ENCODE peak calls at places on chromosomes 5 and 9, in eight cellular contexts. One of them, this sample, is unnamed.
A peak's percentile ranks its signal among the peaks of the same experiment; 100 is the strongest.

GRCh38 chr9:107784235-107784958 is 294.8 kb upstream of the KLF4 start:
- DNase-seq in retinal pigment epithelial cell: no peak
- DNase-seq in endothelial cell: peak; percentile 24
- DNase-seq in AG09309: peak; percentile 64
- DNase-seq in astrocyte of the spinal cord: peak; percentile 17
- DNase-seq in epithelial cell of esophagus: peak; percentile 17
- DNase-seq in AG04450: peak; percentile 53
- DNase-seq in fibroblast of pulmonary artery: peak; percentile 91
- DNase-seq in this sample: no peak

GRCh38 chr5:140005145-140005591 is 37.9 kb downstream of the NRG2 start:
- DNase-seq in astrocyte of the spinal cord: no peak
- DNase-seq in retinal pigment epithelial cell: no peak
- DNase-seq in epithelial cell of esophagus: no peak
- DNase-seq in endothelial cell: no peak
- DNase-seq in fibroblast of pulmonary artery: no peak
- DNase-seq in AG04450: no peak
- DNase-seq in AG09309: no peak
- DNase-seq in this sample: no peak

GRCh38 chr9:129318121-129319075 is 140.3 kb upstream of the IER5L start:
- DNase-seq in AG04450: no peak
- DNase-seq in retinal pigment epithelial cell: no peak
- DNase-seq in epithelial cell of esophagus: no peak
- DNase-seq in fibroblast of pulmonary artery: no peak
- DNase-seq in AG09309: no peak
- DNase-seq in endothelial cell: no peak
- DNase-seq in astrocyte of the spinal cord: no peak
- DNase-seq in this sample: no peak

GRCh38 chr9:121972501-121972981 is 120.6 kb downstream of the TTLL11 start:
- DNase-seq in astrocyte of the spinal cord: peak; percentile 85
- DNase-seq in retinal pigment epithelial cell: peak; percentile 56
- DNase-seq in epithelial cell of esophagus: peak; percentile 98
- DNase-seq in fibroblast of pulmonary artery: peak; percentile 51
- DNase-seq in endothelial cell: no peak
- DNase-seq in AG04450: no peak
- DNase-seq in AG09309: peak; percentile 34
- DNase-seq in this sample: peak; percentile 72

GRCh38 chr5:141135718-141136266 is 786 bp downstream of the PCDHB5 start:
- DNase-seq in astrocyte of the spinal cord: no peak
- DNase-seq in AG04450: no peak
- DNase-seq in endothelial cell: no peak
- DNase-seq in epithelial cell of esophagus: no peak
- DNase-seq in fibroblast of pulmonary artery: no peak
- DNase-seq in retinal pigment epithelial cell: no peak
- DNase-seq in AG09309: no peak
- DNase-seq in this sample: no peak

GRCh38 chr9:117757566-117757965 is 53.4 kb downstream of the TLR4 start:
- DNase-seq in endothelial cell: no peak
- DNase-seq in AG04450: no peak
- DNase-seq in astrocyte of the spinal cord: no peak
- DNase-seq in epithelial cell of esophagus: no peak
- DNase-seq in fibroblast of pulmonary artery: no peak
- DNase-seq in AG09309: no peak
- DNase-seq in retinal pigment epithelial cell: no peak
- DNase-seq in this sample: no peak

GRCh38 chr9:91056917-91057316 is 255.3 kb downstream of the SYK start:
- DNase-seq in astrocyte of the spinal cord: peak; percentile 33
- DNase-seq in AG04450: no peak
- DNase-seq in endothelial cell: no peak
- DNase-seq in retinal pigment epithelial cell: no peak
- DNase-seq in fibroblast of pulmonary artery: peak; percentile 63
- DNase-seq in AG09309: no peak
- DNase-seq in epithelial cell of esophagus: peak; percentile 36
- DNase-seq in this sample: no peak

GRCh38 chr9:107975426-107976010 is 485.9 kb upstream of the KLF4 start:
- DNase-seq in fibroblast of pulmonary artery: peak; percentile 35
- DNase-seq in AG09309: no peak
- DNase-seq in retinal pigment epithelial cell: no peak
- DNase-seq in endothelial cell: no peak
- DNase-seq in astrocyte of the spinal cord: no peak
- DNase-seq in epithelial cell of esophagus: no peak
- DNase-seq in AG04450: no peak
- DNase-seq in this sample: no peak

GRCh38 chr5:129899454-129899853 is 4.8 kb upstream of the CHSY3 start:
- DNase-seq in AG04450: no peak
- DNase-seq in endothelial cell: no peak
- DNase-seq in retinal pigment epithelial cell: no peak
- DNase-seq in astrocyte of the spinal cord: peak; percentile 54
- DNase-seq in epithelial cell of esophagus: peak; percentile 39
- DNase-seq in fibroblast of pulmonary artery: peak; percentile 66
- DNase-seq in AG09309: no peak
- DNase-seq in this sample: no peak

GRCh38 chr9:8431505-8431904 is 631.9 kb upstream of the DMAC1 start:
- DNase-seq in endothelial cell: no peak
- DNase-seq in epithelial cell of esophagus: no peak
- DNase-seq in retinal pigment epithelial cell: no peak
- DNase-seq in fibroblast of pulmonary artery: no peak
- DNase-seq in AG09309: no peak
- DNase-seq in astrocyte of the spinal cord: no peak
- DNase-seq in AG04450: no peak
- DNase-seq in this sample: no peak

GRCh38 chr9:70093095-70093494 is 49.4 kb downstream of the MAMDC2 start:
- DNase-seq in fibroblast of pulmonary artery: no peak
- DNase-seq in retinal pigment epithelial cell: no peak
- DNase-seq in astrocyte of the spinal cord: no peak
- DNase-seq in endothelial cell: no peak
- DNase-seq in AG09309: no peak
- DNase-seq in epithelial cell of esophagus: no peak
- DNase-seq in AG04450: no peak
- DNase-seq in this sample: no peak

GRCh38 chr5:89595065-89595464 is 712.1 kb upstream of the MEF2C start:
- DNase-seq in epithelial cell of esophagus: no peak
- DNase-seq in fibroblast of pulmonary artery: no peak
- DNase-seq in astrocyte of the spinal cord: peak; percentile 80
- DNase-seq in AG09309: no peak
- DNase-seq in endothelial cell: no peak
- DNase-seq in retinal pigment epithelial cell: no peak
- DNase-seq in AG04450: no peak
- DNase-seq in this sample: no peak

GRCh38 chr9:136665111-136665703 is 2.5 kb downstream of the EGFL7 start:
- DNase-seq in fibroblast of pulmonary artery: no peak
- DNase-seq in epithelial cell of esophagus: no peak
- DNase-seq in retinal pigment epithelial cell: no peak
- DNase-seq in AG04450: no peak
- DNase-seq in AG09309: no peak
- DNase-seq in endothelial cell: no peak
- DNase-seq in astrocyte of the spinal cord: no peak
- DNase-seq in this sample: no peak

GRCh38 chr5:178067705-178068104 is 45.6 kb upstream of the N4BP3 start:
- DNase-seq in fibroblast of pulmonary artery: no peak
- DNase-seq in AG04450: no peak
- DNase-seq in endothelial cell: no peak
- DNase-seq in AG09309: no peak
- DNase-seq in astrocyte of the spinal cord: no peak
- DNase-seq in epithelial cell of esophagus: no peak
- DNase-seq in retinal pigment epithelial cell: no peak
- DNase-seq in this sample: no peak

GRCh38 chr5:178071108-178071507 is 42.2 kb upstream of the N4BP3 start:
- DNase-seq in epithelial cell of esophagus: no peak
- DNase-seq in AG04450: no peak
- DNase-seq in astrocyte of the spinal cord: no peak
- DNase-seq in AG09309: no peak
- DNase-seq in fibroblast of pulmonary artery: no peak
- DNase-seq in endothelial cell: no peak
- DNase-seq in retinal pigment epithelial cell: no peak
- DNase-seq in this sample: no peak

GRCh38 chr5:178072749-178073148 is 40.6 kb upstream of the N4BP3 start:
- DNase-seq in AG09309: no peak
- DNase-seq in endothelial cell: no peak
- DNase-seq in fibroblast of pulmonary artery: no peak
- DNase-seq in retinal pigment epithelial cell: no peak
- DNase-seq in AG04450: no peak
- DNase-seq in epithelial cell of esophagus: no peak
- DNase-seq in astrocyte of the spinal cord: no peak
- DNase-seq in this sample: no peak

GRCh38 chr5:178068293-178068692 is 45.0 kb upstream of the N4BP3 start:
- DNase-seq in endothelial cell: no peak
- DNase-seq in fibroblast of pulmonary artery: no peak
- DNase-seq in AG09309: no peak
- DNase-seq in AG04450: no peak
- DNase-seq in epithelial cell of esophagus: no peak
- DNase-seq in retinal pigment epithelial cell: no peak
- DNase-seq in astrocyte of the spinal cord: no peak
- DNase-seq in this sample: no peak

GRCh38 chr5:178069909-178070308 is 43.4 kb upstream of the N4BP3 start:
- DNase-seq in AG04450: no peak
- DNase-seq in fibroblast of pulmonary artery: peak; percentile 33
- DNase-seq in AG09309: no peak
- DNase-seq in endothelial cell: peak; percentile 71
- DNase-seq in retinal pigment epithelial cell: no peak
- DNase-seq in epithelial cell of esophagus: peak; percentile 66
- DNase-seq in astrocyte of the spinal cord: no peak
- DNase-seq in this sample: no peak
- TF ChIP-seq CTCF in AG04450: peak; percentile 49
- TF ChIP-seq CTCF in fibroblast of pulmonary artery: peak; percentile 43
- TF ChIP-seq CTCF in AG09309: peak; percentile 67
- TF ChIP-seq CTCF in endothelial cell: no peak
- TF ChIP-seq CTCF in retinal pigment epithelial cell: peak; percentile 29
- TF ChIP-seq CTCF in epithelial cell of esophagus: peak; percentile 62
- TF ChIP-seq CTCF in astrocyte of the spinal cord: peak; percentile 28
- TF ChIP-seq CTCF in this sample: no peak

GRCh38 chr5:83711982-83712601 is 8.6 kb downstream of the HAPLN1 start:
- DNase-seq in retinal pigment epithelial cell: no peak
- DNase-seq in fibroblast of pulmonary artery: peak; percentile 66
- DNase-seq in epithelial cell of esophagus: peak; percentile 47
- DNase-seq in astrocyte of the spinal cord: peak; percentile 54
- DNase-seq in endothelial cell: peak; percentile 60
- DNase-seq in AG04450: no peak
- DNase-seq in AG09309: no peak
- DNase-seq in this sample: no peak
- TF ChIP-seq CTCF in retinal pigment epithelial cell: peak; percentile 67
- TF ChIP-seq CTCF in fibroblast of pulmonary artery: peak; percentile 71
- TF ChIP-seq CTCF in epithelial cell of esophagus: peak; percentile 71
- TF ChIP-seq CTCF in astrocyte of the spinal cord: peak; percentile 65
- TF ChIP-seq CTCF in endothelial cell: peak; percentile 94
- TF ChIP-seq CTCF in AG04450: peak; percentile 74
- TF ChIP-seq CTCF in AG09309: peak; percentile 57
- TF ChIP-seq CTCF in this sample: peak; percentile 56

GRCh38 chr9:93587651-93588347 is 11.4 kb downstream of the PHF2 start:
- DNase-seq in endothelial cell: peak; percentile 38
- DNase-seq in epithelial cell of esophagus: no peak
- DNase-seq in AG09309: no peak
- DNase-seq in astrocyte of the spinal cord: no peak
- DNase-seq in AG04450: no peak
- DNase-seq in fibroblast of pulmonary artery: no peak
- DNase-seq in retinal pigment epithelial cell: no peak
- DNase-seq in this sample: no peak
- TF ChIP-seq CTCF in endothelial cell: no peak
- TF ChIP-seq CTCF in epithelial cell of esophagus: no peak
- TF ChIP-seq CTCF in AG09309: peak; percentile 23
- TF ChIP-seq CTCF in astrocyte of the spinal cord: peak; percentile 31
- TF ChIP-seq CTCF in AG04450: peak; percentile 22
- TF ChIP-seq CTCF in fibroblast of pulmonary artery: peak; percentile 21
- TF ChIP-seq CTCF in retinal pigment epithelial cell: peak; percentile 36
- TF ChIP-seq CTCF in this sample: peak; percentile 27

DNA sequence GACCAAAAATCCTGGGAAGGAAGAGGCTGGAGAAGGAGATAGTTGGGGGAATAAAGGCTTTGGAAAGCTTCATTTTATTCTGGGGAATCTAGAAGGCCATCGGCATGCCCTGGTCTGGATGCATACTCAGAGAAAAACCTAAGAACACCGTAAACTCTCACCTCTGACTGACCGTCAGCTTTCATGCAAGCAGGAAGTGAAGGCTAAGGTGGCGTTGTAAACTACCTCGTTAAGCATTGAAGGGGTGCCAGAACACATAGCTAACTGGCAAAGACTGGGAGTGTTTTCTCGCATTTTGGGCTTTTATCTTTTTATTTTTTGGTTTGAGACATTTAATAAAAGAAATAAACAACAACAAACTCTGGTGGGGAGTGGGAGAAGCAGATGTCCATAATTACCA is 2.6 kb upstream of the SLC38A9 start:
- DNase-seq in fibroblast of pulmonary artery: no peak
- DNase-seq in endothelial cell: no peak
- DNase-seq in epithelial cell of esophagus: no peak
- DNase-seq in AG09309: no peak
- DNase-seq in AG04450: no peak
- DNase-seq in retinal pigment epithelial cell: no peak
- DNase-seq in astrocyte of the spinal cord: no peak
- DNase-seq in this sample: no peak
- TF ChIP-seq CTCF in fibroblast of pulmonary artery: no peak
- TF ChIP-seq CTCF in endothelial cell: no peak
- TF ChIP-seq CTCF in epithelial cell of esophagus: no peak
- TF ChIP-seq CTCF in AG09309: no peak
- TF ChIP-seq CTCF in AG04450: no peak
- TF ChIP-seq CTCF in retinal pigment epithelial cell: no peak
- TF ChIP-seq CTCF in astrocyte of the spinal cord: no peak
- TF ChIP-seq CTCF in this sample: no peak